ENCODE peak calls at places on chromosomes 16 and 17, in five cellular contexts. N is psoas muscle, D is ovary, M is cardiac muscle cell, A is H7. T is an unnamed sample. For H3K27me3, the result is how much of the 10 kb centered on the place peaks cover.

GRCh38 chr17:8800656-8801055 is 1.5 kb upstream of the MFSD6L start:
- DNase-seq in N (no peak), D (no peak), M (no peak), A (no peak), T (no peak)

GRCh38 chr16:58589311-58589890 is 40.2 kb downstream of the CNOT1 start:
- DNase-seq in N (no peak), D (no peak), M (no peak), A (no peak), T (no peak)

GRCh38 chr16:31273187-31273586 is 13.4 kb downstream of the ITGAM start:
- DNase-seq in N (no peak), D (no peak), M (no peak), A (no peak), T (no peak)

GRCh38 chr17:29344201-29344856 is 45.8 kb upstream of the TAOK1 start:
- DNase-seq in N (no peak), D (no peak), M (no peak), A (no peak), T (no peak)

GRCh38 chr17:21460358-21460757 is 84.2 kb downstream of the KCNJ12 start:
- DNase-seq in N (no peak), D (no peak), M (no peak), A (no peak), T (no peak)

GRCh38 chr16:23464196-23464595 is 11.2 kb upstream of the COG7 start:
- DNase-seq in N (no peak), D (no peak), M (no peak), A (no peak), T (no peak)

GRCh38 chr16:78213751-78214150 is 114.3 kb downstream of the WWOX start:
- DNase-seq in N (no peak), D (no peak), M (no peak), A (no peak), T (no peak)

GRCh38 chr16:89633064-89633631 is 19.7 kb downstream of the DPEP1 start:
- DNase-seq in N (no peak), D (no peak), M (no peak), A (no peak), T (no peak)

GRCh38 chr17:72233981-72234380 is 113.2 kb downstream of the SOX9 start:
- DNase-seq in N (no peak), D (no peak), M (no peak), A (no peak), T (no peak)

GRCh38 chr17:4049546-4049945 is 85.3 kb upstream of the ATP2A3 start:
- DNase-seq in N (no peak), D (no peak), M (peak), A (no peak), T (no peak)

GRCh38 chr16:64489449-64489848 is 632.4 kb downstream of the CDH11 start:
- DNase-seq in N (no peak), D (no peak), M (no peak), A (no peak), T (no peak)

GRCh38 chr17:73189417-73190099 is 3.3 kb upstream of the COG1 start:
- DNase-seq in N (no peak), D (no peak), M (peak), A (peak), T (no peak)

GRCh38 chr17:7034955-7035590 is 742 bp upstream of the SLC16A13 start:
- DNase-seq in N (no peak), D (no peak), M (no peak), A (no peak), T (no peak)

GRCh38 chr17:77600346-77600745 is 358.2 kb upstream of the TNRC6C start:
- DNase-seq in N (no peak), D (no peak), M (no peak), A (no peak), T (no peak)
- H3K27me3 ChIP-seq in N (under half), D (under half), M (under half), A (under half), T (under half)

GRCh38 chr17:80474933-80475915 is 1.2 kb downstream of the NPTX1 start:
- DNase-seq in N (no peak), D (no peak), M (no peak), A (peak), T (peak)

GRCh38 chr17:80472996-80473395 is 3.4 kb downstream of the NPTX1 start:
- DNase-seq in N (no peak), D (no peak), M (no peak), A (no peak), T (no peak)

GRCh38 chr17:80471922-80472321 is 4.5 kb downstream of the NPTX1 start:
- DNase-seq in N (no peak), D (no peak), M (no peak), A (no peak), T (no peak)

GRCh38 chr17:80474231-80474932 is 2.0 kb downstream of the NPTX1 start:
- DNase-seq in N (no peak), D (no peak), M (no peak), A (peak), T (peak)

DNA sequence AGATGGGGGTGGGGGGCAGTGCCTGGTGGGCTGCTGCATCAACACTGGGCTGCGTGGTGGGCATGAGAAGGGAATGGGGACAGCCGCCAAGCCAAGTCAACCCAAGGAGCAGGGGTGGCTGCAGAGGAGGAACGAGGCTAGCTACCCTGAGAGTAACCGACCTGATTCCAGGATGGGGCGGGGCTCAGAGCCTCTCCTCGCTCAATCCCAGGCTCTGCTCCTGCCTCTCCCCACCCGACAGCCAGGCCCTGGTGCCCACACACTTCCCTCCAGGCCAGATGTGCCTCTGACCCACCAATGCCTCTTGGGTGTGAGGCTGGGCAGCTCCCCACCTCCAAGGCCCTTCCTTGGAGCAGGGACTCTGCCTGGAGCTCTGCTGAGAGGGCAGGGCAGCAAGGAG is 2.7 kb downstream of the NPTX1 start:
- DNase-seq in N (no peak), D (no peak), M (no peak), A (no peak), T (no peak)
- H3K27me3 ChIP-seq in N (half or more), D (under half), M (half or more), A (half or more), T (under half)

GRCh38 chr16:50702725-50703124 is 9.3 kb downstream of the NOD2 start:
- DNase-seq in N (no peak), D (no peak), M (no peak), A (no peak), T (no peak)

GRCh38 chr16:50696575-50697420 is 3.4 kb downstream of the NOD2 start:
- DNase-seq in N (peak), D (peak), M (no peak), A (no peak), T (peak)

GRCh38 chr16:50697421-50697715 is 4.0 kb downstream of the NOD2 start:
- DNase-seq in N (no peak), D (no peak), M (no peak), A (no peak), T (no peak)

GRCh38 chr16:50697881-50698767 is 4.7 kb downstream of the NOD2 start:
- DNase-seq in N (no peak), D (no peak), M (no peak), A (peak), T (no peak)

GRCh38 chr16:50699345-50700159 is 6.1 kb downstream of the NOD2 start:
- DNase-seq in N (peak), D (no peak), M (no peak), A (peak), T (no peak)
- H3K27me3 ChIP-seq in N (under half), D (under half), M (under half), A (under half), T (under half)

GRCh38 chr16:4008116-4008515 is 108.1 kb downstream of the ADCY9 start:
- DNase-seq in N (no peak), D (no peak), M (no peak), A (peak), T (no peak)

GRCh38 chr16:4011940-4012629 is 104.2 kb downstream of the ADCY9 start:
- DNase-seq in N (no peak), D (no peak), M (no peak), A (no peak), T (no peak)

GRCh38 chr16:4009177-4009576 is 107.1 kb downstream of the ADCY9 start:
- DNase-seq in N (no peak), D (no peak), M (no peak), A (no peak), T (no peak)

GRCh38 chr16:4011225-4011939 is 104.9 kb downstream of the ADCY9 start:
- DNase-seq in N (no peak), D (no peak), M (no peak), A (peak), T (no peak)

DNA sequence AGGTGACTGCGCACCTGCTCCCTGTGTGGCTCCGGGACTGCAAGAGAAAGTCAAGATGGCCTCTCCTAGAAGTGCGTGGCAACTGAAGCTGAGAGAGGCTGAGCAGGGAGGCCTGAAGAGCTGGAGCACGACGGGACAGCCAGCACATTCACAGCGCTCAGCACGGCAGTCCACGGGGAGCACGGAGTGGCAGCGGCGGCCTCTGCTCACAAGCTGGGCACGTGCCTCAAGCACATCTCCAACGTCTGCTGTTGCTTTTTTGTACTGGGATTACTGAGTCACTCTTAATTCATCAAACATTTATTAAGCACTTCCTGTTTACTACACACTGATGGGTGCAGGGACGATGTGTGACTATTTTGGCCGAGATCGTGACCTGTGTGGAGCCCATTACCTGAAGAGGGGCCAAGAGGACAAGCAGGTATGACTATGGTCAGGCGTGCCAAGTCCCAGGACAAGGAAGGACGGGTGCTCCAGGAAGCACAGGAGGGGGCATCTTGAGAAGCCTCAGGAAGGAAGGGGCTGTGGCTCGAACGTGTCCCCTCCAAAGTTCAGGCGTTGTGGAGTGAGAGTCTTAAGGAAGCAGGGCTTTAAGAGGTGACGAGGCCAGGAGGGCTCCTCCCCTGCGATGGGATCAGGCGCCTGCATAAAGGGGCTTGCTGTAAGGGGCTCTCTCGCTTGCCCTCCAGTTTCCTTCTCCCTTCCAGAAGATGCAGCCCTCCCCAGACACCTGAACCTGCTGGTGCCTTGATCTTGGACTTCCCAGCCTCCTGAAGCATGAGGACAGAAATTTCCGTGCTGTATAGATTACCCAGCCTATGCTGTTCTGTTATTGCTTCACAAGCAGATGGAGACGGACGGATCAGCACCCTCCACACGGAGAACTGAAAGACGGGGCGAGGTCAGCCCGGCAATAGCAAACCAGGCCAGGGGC is 105.8 kb downstream of the ADCY9 start:
- DNase-seq in N (no peak), D (no peak), M (no peak), A (no peak), T (no peak)
- H3K27me3 ChIP-seq in N (under half), D (under half), M (under half), A (under half), T (under half)

GRCh38 chr17:48553190-48553547 is 8.3 kb upstream of the HOXB2 start:
- DNase-seq in N (no peak), D (no peak), M (no peak), A (no peak), T (no peak)

GRCh38 chr17:48554412-48555090 is 9.6 kb upstream of the HOXB2 start:
- DNase-seq in N (no peak), D (no peak), M (no peak), A (peak), T (no peak)

GRCh38 chr17:48552453-48553189 is 7.7 kb upstream of the HOXB2 start:
- DNase-seq in N (no peak), D (no peak), M (no peak), A (peak), T (no peak)

GRCh38 chr17:48555183-48555615 is 10.3 kb upstream of the HOXB2 start:
- DNase-seq in N (no peak), D (no peak), M (peak), A (peak), T (peak)

DNA sequence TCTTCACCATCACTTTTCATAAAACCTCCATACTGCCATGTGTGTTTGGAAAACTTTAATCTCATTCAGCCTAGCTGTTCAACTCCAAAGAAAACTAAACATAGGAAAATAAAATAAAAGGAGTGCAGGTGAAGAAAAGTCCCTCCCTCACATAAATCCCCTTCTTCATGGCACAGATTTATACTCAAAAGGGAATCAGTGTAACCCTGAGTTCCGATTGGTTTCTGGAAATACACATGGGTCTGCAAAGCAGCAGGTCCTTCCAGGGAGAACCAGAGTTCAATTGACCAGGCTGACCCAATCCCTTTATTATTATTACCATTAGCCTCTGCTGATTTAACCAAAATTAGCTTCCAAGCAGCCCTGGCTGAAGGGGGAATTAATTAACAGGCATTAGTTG is 8.9 kb upstream of the HOXB2 start:
- DNase-seq in N (no peak), D (no peak), M (no peak), A (no peak), T (no peak)
- H3K27me3 ChIP-seq in N (under half), D (under half), M (half or more), A (half or more), T (under half)

GRCh38 chr17:27425991-27426390 is 30.3 kb upstream of the KSR1 start:
- DNase-seq in N (no peak), D (no peak), M (no peak), A (no peak), T (no peak)
- H3K27me3 ChIP-seq in N (under half), D (under half), M (under half), A (under half), T (under half)

GRCh38 chr16:2831203-2831602 is 1.1 kb downstream of the ZG16B start:
- DNase-seq in N (no peak), D (no peak), M (no peak), A (peak), T (no peak)

GRCh38 chr16:2828876-2829430 is 1.1 kb upstream of the ZG16B start:
- DNase-seq in N (no peak), D (no peak), M (no peak), A (peak), T (no peak)

GRCh38 chr16:2828521-2828840 is 1.6 kb upstream of the ZG16B start:
- DNase-seq in N (no peak), D (no peak), M (no peak), A (peak), T (no peak)

GRCh38 chr16:2830355-2830695 is 222 bp downstream of the ZG16B start:
- DNase-seq in N (no peak), D (no peak), M (no peak), A (peak), T (no peak)

DNA sequence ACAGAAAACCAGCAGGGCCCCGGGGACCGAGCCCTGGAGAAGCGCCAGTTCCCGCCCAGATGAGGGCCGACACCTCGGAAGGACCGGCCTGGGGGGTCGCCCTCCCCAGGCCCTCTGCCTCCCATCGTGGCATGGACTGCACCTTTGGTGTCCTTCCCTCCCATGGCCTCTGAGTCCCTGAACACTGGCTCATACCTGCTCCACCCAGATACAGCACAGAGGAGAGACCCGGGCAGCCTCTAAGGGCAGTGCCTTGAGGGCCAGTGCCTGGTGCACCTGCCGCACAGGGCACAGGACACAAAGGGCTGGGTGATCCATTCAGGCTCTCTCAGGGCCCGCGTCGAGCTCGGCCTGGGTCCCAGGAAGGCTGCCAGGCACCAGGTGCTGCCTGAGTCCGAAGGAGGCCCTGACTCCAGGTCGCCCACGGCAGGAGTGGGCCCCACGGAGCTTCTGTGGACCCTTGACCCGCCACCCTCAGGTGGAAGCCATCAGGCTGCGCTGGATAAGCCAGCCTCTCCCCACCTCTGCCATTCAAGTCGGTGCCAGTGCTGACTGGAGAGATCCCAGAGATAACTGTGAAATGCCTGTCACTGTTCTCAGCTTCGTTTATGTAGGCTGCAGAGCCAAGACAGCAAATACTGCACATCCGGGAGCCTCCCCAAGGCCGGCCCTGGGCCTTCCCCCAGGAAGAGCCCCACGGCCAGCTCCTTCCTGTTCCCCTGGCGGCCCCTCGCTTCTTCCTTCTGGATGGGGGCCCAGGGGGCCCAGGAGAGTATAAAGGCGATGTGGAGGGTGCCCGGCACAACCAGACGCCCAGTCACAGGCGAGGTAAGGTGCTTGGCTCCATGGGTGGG is at the start of gene ZG16B:
- DNase-seq in N (no peak), D (no peak), M (no peak), A (peak), T (no peak)
- H3K27me3 ChIP-seq in N (under half), D (under half), M (under half), A (under half), T (under half)

GRCh38 chr17:77746901-77747620 is 211.4 kb upstream of the TNRC6C start:
- DNase-seq in N (no peak), D (no peak), M (no peak), A (peak), T (peak)
- H3K27me3 ChIP-seq in N (under half), D (under half), M (under half), A (under half), T (under half)